ENCODE peak calls at places on chromosomes 4 and X, in seven cellular contexts. I is left kidney, M is mesothelial cell of epicardium, Z is uterus, A is GM04504, K is HEK293T, R is kidney. D is an unnamed sample.

GRCh38 chr4:602559-602942 is 22.8 kb upstream of the PDE6B start:
- DNase-seq in I (peak), M (peak), Z (no peak), A (no peak), K (peak), R (peak), D (no peak)

GRCh38 chr4:118753685-118754084 is 68.5 kb downstream of the METTL14 start:
- DNase-seq in I (no peak), M (no peak), Z (no peak), A (no peak), K (no peak), R (no peak), D (no peak)

GRCh38 chr4:159378056-159378616 is 275.3 kb downstream of the RAPGEF2 start:
- DNase-seq in I (no peak), M (no peak), Z (no peak), A (no peak), K (no peak), R (no peak), D (no peak)

GRCh38 chr4:162836773-162837172 is 329.9 kb downstream of the NAF1 start:
- DNase-seq in I (no peak), M (no peak), Z (no peak), A (no peak), K (no peak), R (no peak), D (no peak)

GRCh38 chrX:150198776-150199175 is 164.3 kb upstream of the MAMLD1 start:
- DNase-seq in I (no peak), M (no peak), Z (no peak), A (no peak), K (no peak), R (no peak), D (no peak)

GRCh38 chr4:164572877-164573279 is 181.1 kb upstream of the SMIM31 start:
- DNase-seq in I (no peak), M (no peak), Z (no peak), A (no peak), K (no peak), R (no peak), D (no peak)

GRCh38 chr4:26441110-26441509 is 49.2 kb downstream of the CCKAR start:
- DNase-seq in I (no peak), M (no peak), Z (no peak), A (no peak), K (no peak), R (no peak), D (no peak)

GRCh38 chr4:73912191-73912590 is 43.0 kb downstream of the CXCL1 start:
- DNase-seq in I (no peak), M (no peak), Z (no peak), A (no peak), K (no peak), R (no peak), D (no peak)

D was measured in MM.1S.